ENCODE peak calls at places on chromosomes 16 and 17, in five cellular contexts. G, M, P, I and X are unnamed samples.
A peak's percentile ranks its signal among the peaks of the same experiment; 100 is the strongest.

GRCh38 chr16:49472598-49472997 is 99.0 kb downstream of the C16orf78 start:
- DNase-seq in G (no peak), I (no peak), M (no peak), P (no peak), X (no peak)

GRCh38 chr17:36993227-36993626 is 44.5 kb downstream of the AATF start:
- DNase-seq in P (no peak), I (no peak), G (no peak), M (no peak), X (no peak)

GRCh38 chr16:67447508-67448076 is 16.7 kb downstream of the HSD11B2 start:
- DNase-seq in M (no peak), I (no peak), P (peak; percentile 63), G (no peak), X (peak; percentile 63)

GRCh38 chr16:67594256-67594915 is 32.1 kb downstream of the CTCF start:
- DNase-seq in I (no peak), G (no peak), M (no peak), P (no peak), X (no peak)

GRCh38 chr17:48194097-48194550 is 86.6 kb downstream of the SNX11 start:
- DNase-seq in G (no peak), M (no peak), P (no peak), I (no peak), X (peak; percentile 41)

GRCh38 chr16:81723098-81723723 is 55.9 kb upstream of the PLCG2 start:
- DNase-seq in M (peak; percentile 35), P (peak; percentile 53), I (peak; percentile 52), G (peak; percentile 89), X (peak; percentile 84)

GRCh38 chr17:1143573-1143972 is 36.2 kb downstream of the ABR start:
- DNase-seq in G (no peak), I (no peak), P (no peak), M (no peak), X (no peak)

GRCh38 chr17:63542942-63543821 is 7.1 kb upstream of the DCAF7 start:
- DNase-seq in M (no peak), G (no peak), P (peak; percentile 75), I (no peak), X (no peak)

GRCh38 chr17:68600881-68601564 is at the start of gene FAM20A:
- DNase-seq in G (no peak), P (peak; percentile 54), M (peak; percentile 75), I (peak; percentile 35), X (no peak)

GRCh38 chr17:57955183-57955952 is at the start of gene CUEDC1:
- DNase-seq in I (peak; percentile 82), M (peak; percentile 80), G (peak; percentile 53), P (peak; percentile 85), X (peak; percentile 72)

GRCh38 chr16:24819462-24820040 is 26.2 kb upstream of the SLC5A11 start:
- DNase-seq in I (no peak), M (peak; percentile 72), G (no peak), P (no peak), X (no peak)

GRCh38 chr17:73589096-73589980 is 54.9 kb downstream of the SDK2 start:
- DNase-seq in G (no peak), I (no peak), P (no peak), M (no peak), X (no peak)

GRCh38 chr17:73429440-73430164 is 117.8 kb upstream of the CDC42EP4 start:
- DNase-seq in P (peak; percentile 83), G (peak; percentile 78), M (peak; percentile 79), I (peak; percentile 89), X (peak; percentile 77)

GRCh38 chr16:20789130-20789529 is 17.1 kb downstream of the ERI2 start:
- DNase-seq in P (no peak), I (no peak), M (no peak), G (no peak), X (no peak)

GRCh38 chr16:19645557-19645981 is 72.5 kb downstream of the KNOP1 start:
- DNase-seq in P (peak; percentile 25), I (no peak), G (peak; percentile 79), M (peak; percentile 6), X (no peak)

GRCh38 chr17:2957631-2958286 is 105.6 kb downstream of the OR1D5 start:
- DNase-seq in P (no peak), M (no peak), I (no peak), G (no peak), X (no peak)

GRCh38 chr17:6639651-6640535 is 618 bp downstream of the KIAA0753 start:
- DNase-seq in I (peak; percentile 56), P (peak; percentile 39), G (no peak), M (peak; percentile 39), X (peak; percentile 65)

GRCh38 chr16:74462361-74462760 is 41.1 kb upstream of the CLEC18B start:
- DNase-seq in I (no peak), M (no peak), G (no peak), P (no peak), X (no peak)

GRCh38 chr17:36085710-36086268 is 4.2 kb downstream of the CCL3 start:
- DNase-seq in M (no peak), P (no peak), I (no peak), G (peak; percentile 48), X (no peak)

GRCh38 chr17:80063815-80064585 is 27.6 kb downstream of the CCDC40 start:
- DNase-seq in P (peak; percentile 43), I (peak; percentile 66), M (peak; percentile 41), G (no peak), X (peak; percentile 18)

GRCh38 chr17:32385971-32386370 is 36.0 kb downstream of the ZNF207 start:
- DNase-seq in G (no peak), M (no peak), P (no peak), I (no peak), X (no peak)

GRCh38 chr17:36482611-36483504 is 3.6 kb upstream of the ZNHIT3 start:
- DNase-seq in G (peak; percentile 70), M (peak; percentile 84), P (peak; percentile 85), I (peak; percentile 81), X (peak; percentile 93)

GRCh38 chr16:78443300-78443604 is 343.8 kb downstream of the WWOX start:
- DNase-seq in M (no peak), P (no peak), I (no peak), G (no peak), X (no peak)

GRCh38 chr16:26863971-26864370 is 202.8 kb upstream of the C16orf82 start:
- DNase-seq in M (no peak), G (no peak), P (no peak), I (no peak), X (no peak)

GRCh38 chr17:42682400-42683384 is at the start of gene CNTNAP1:
- DNase-seq in P (peak; percentile 44), G (no peak), M (peak; percentile 32), I (peak; percentile 76), X (peak; percentile 43)

GRCh38 chr16:29198731-29199521 is 207.6 kb downstream of the NPIPB11 start:
- DNase-seq in I (no peak), G (no peak), M (no peak), P (no peak), X (no peak)

GRCh38 chr16:23863511-23864422 is 28.0 kb downstream of the PRKCB start:
- DNase-seq in G (no peak), M (no peak), P (no peak), I (no peak), X (no peak)

GRCh38 chr16:11734025-11734652 is 8.5 kb downstream of the TXNDC11 start:
- DNase-seq in M (peak; percentile 44), P (no peak), G (no peak), I (peak; percentile 33), X (peak; percentile 80)

GRCh38 chr16:82082543-82083244 is 47.6 kb downstream of the HSD17B2 start:
- DNase-seq in M (no peak), G (no peak), P (no peak), I (no peak), X (no peak)

GRCh38 chr17:61484174-61484573 is 32.0 kb downstream of the TBX4 start:
- DNase-seq in G (no peak), M (no peak), P (no peak), I (no peak), X (no peak)

GRCh38 chr16:27721548-27722265 is 171.8 kb downstream of the KATNIP start:
- DNase-seq in P (peak; percentile 40), I (peak; percentile 25), M (peak; percentile 19), G (peak; percentile 81), X (no peak)

GRCh38 chr16:86007524-86007923 is 108.6 kb downstream of the IRF8 start:
- DNase-seq in I (no peak), M (no peak), P (no peak), G (no peak), X (no peak)

GRCh38 chr16:79097781-79098180 is 502.8 kb downstream of the MAF start:
- DNase-seq in M (no peak), I (no peak), P (no peak), G (no peak), X (no peak)

GRCh38 chr17:50532452-50533024 is at the start of gene EPN3:
- DNase-seq in M (peak; percentile 80), P (peak; percentile 88), G (no peak), I (peak; percentile 46), X (peak; percentile 39)
- TF ChIP-seq POLR2A in M (peak; percentile 14), P (peak; percentile 55), G (no peak), I (no peak), X (no peak)

GRCh38 chr17:76492250-76492988 is 8.8 kb downstream of the RHBDF2 start:
- DNase-seq in M (peak; percentile 41), I (no peak), P (no peak), G (no peak), X (no peak)
- TF ChIP-seq POLR2A in M (no peak), I (no peak), P (peak; percentile 4), G (no peak), X (no peak)

DNA sequence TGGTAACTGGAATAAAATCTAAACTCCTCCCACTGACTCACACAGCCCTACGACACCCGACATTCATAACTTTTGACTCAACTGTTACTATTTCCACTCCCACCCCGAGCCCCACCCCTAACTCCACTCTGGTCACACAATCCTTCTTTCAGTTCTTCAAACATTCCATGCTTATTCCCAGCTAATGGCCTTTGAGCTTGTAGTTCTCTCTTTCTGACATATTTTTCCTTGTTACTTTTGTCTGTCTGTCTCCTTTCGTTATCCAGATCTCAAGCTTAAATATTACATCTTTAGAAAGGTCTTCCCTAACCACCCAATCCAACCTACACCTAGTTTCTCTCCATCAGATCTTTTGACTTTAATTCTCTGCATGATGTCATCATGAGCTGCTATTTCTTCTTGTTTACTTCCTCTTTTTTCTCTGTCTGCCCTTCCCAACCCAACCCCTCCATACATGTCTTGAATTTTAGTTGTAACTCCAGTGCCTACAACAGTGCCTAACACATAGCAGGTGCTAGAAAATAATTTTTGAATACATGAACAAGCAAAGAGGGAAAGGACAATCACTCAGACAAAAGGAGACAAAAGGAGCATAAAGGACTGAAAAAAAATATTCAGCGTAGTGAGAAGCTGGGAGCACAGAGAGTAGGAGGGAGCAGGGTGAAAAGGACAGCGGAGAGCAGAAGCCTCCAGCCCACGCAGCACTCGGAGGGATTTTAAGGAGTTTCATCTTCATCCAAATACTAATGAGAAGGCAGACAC is 65.2 kb upstream of the SMIM36 start:
- DNase-seq in M (no peak), I (no peak), P (no peak), G (peak; percentile 41), X (no peak)
- TF ChIP-seq POLR2A in M (no peak), I (no peak), P (no peak), G (peak; percentile 23), X (no peak)

DNA sequence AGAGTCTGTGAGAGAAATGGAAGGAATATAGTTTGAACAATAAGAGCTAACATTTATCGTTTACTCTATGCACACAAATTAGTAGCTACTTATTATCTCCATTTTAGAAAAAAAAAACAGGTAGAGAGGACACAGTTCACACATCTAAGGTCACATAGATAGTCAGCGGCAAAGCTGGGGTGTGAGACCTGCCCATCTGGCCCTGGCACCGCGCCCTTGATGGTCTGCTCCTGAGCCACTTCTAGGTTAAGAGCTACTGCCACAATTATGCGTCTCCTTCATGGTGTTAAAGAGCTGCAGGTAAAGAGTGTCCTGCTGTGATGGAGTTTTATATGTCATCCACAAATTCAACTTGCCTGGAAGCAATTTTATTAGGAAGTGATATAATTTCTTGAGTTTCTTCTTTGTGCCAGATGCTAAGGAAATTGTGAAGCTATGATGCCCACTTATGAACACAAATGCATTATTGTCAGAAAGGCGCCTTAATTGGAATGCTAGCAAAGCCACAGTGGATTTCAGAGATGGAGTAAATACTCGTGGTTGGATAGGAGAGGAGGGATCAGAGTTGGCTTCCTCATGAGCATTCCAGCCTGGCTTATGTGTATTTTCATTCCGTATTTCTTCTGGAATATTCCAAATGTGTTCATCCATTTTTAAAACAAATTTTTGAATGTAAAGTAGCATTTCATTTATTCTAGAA is 21.3 kb upstream of the MFSD6L start:
- DNase-seq in I (no peak), M (no peak), P (no peak), G (no peak), X (no peak)
- TF ChIP-seq POLR2A in I (no peak), M (no peak), P (no peak), G (no peak), X (no peak)